ENCODE peak calls at places on chromosome 17, in seven cellular contexts. J, U, P, B, W, I and V are unnamed samples.
A peak's percentile ranks its signal among the peaks of the same experiment; 100 is the strongest.

GRCh38 chr17:68624381-68624780 is 23.2 kb upstream of the FAM20A start:
- DNase-seq in J (no peak), U (no peak), P (no peak), B (no peak), W (no peak), I (no peak), V (no peak)

GRCh38 chr17:82926716-82927115 is 86.9 kb upstream of the ZNF750 start:
- DNase-seq in J (no peak), U (no peak), P (no peak), B (no peak), W (no peak), I (no peak), V (no peak)

GRCh38 chr17:71327376-71328059 is 793.3 kb upstream of the SOX9 start:
- DNase-seq in J (peak; percentile 48), U (no peak), P (no peak), B (peak; percentile 74), W (no peak), I (no peak), V (peak; percentile 44)

GRCh38 chr17:45137561-45138305 is 2.2 kb downstream of the ACBD4 start:
- DNase-seq in J (no peak), U (no peak), P (no peak), B (no peak), W (no peak), I (no peak), V (no peak)

GRCh38 chr17:66025551-66025950 is 166.4 kb downstream of the CEP112 start:
- DNase-seq in J (no peak), U (no peak), P (no peak), B (peak; percentile 44), W (no peak), I (no peak), V (no peak)

GRCh38 chr17:48704521-48704920 is 17.8 kb downstream of the PRAC1 start:
- DNase-seq in J (no peak), U (no peak), P (no peak), B (no peak), W (no peak), I (no peak), V (no peak)

GRCh38 chr17:7130626-7131467 is 16.2 kb upstream of the ASGR2 start:
- DNase-seq in J (peak; percentile 12), U (no peak), P (peak; percentile 43), B (no peak), W (no peak), I (no peak), V (no peak)

GRCh38 chr17:57715981-57716380 is 29.1 kb downstream of the CCDC182 start:
- DNase-seq in J (no peak), U (no peak), P (no peak), B (no peak), W (no peak), I (no peak), V (no peak)

GRCh38 chr17:45838751-45839150 is 5.9 kb upstream of the SPPL2C start:
- DNase-seq in J (no peak), U (no peak), P (no peak), B (no peak), W (no peak), I (no peak), V (no peak)